ENCODE peak calls at places on chromosome 1, in four cellular contexts. One of them, this sample, is unnamed.

GRCh38 chr1:59985901-59986735 is 59.5 kb upstream of the CYP2J2 start:
- DNase-seq in omental fat pad: no peak
- DNase-seq in stimulated activated CD4-positive, alpha-beta T cell treated with anti-CD3 and anti-CD28 coated beads, TNF-alpha, amount 100 ng/mL, for 24 hours: no peak
- DNase-seq in Caco-2: no peak
- DNase-seq in this sample: no peak

GRCh38 chr1:245441699-245442098 is 286.9 kb downstream of the KIF26B start:
- DNase-seq in Caco-2: no peak
- DNase-seq in omental fat pad: no peak
- DNase-seq in stimulated activated CD4-positive, alpha-beta T cell treated with anti-CD3 and anti-CD28 coated beads, TNF-alpha, amount 100 ng/mL, for 24 hours: no peak
- DNase-seq in this sample: no peak

GRCh38 chr1:40532844-40533424 is 1.5 kb downstream of the ZNF684 start:
- DNase-seq in omental fat pad: no peak
- DNase-seq in Caco-2: peak
- DNase-seq in stimulated activated CD4-positive, alpha-beta T cell treated with anti-CD3 and anti-CD28 coated beads, TNF-alpha, amount 100 ng/mL, for 24 hours: no peak
- DNase-seq in this sample: no peak

GRCh38 chr1:7317888-7318287 is 453.2 kb upstream of the VAMP3 start:
- DNase-seq in Caco-2: no peak
- DNase-seq in stimulated activated CD4-positive, alpha-beta T cell treated with anti-CD3 and anti-CD28 coated beads, TNF-alpha, amount 100 ng/mL, for 24 hours: no peak
- DNase-seq in omental fat pad: no peak
- DNase-seq in this sample: no peak

GRCh38 chr1:56301791-56302190 is 277.6 kb downstream of the PLPP3 start:
- DNase-seq in stimulated activated CD4-positive, alpha-beta T cell treated with anti-CD3 and anti-CD28 coated beads, TNF-alpha, amount 100 ng/mL, for 24 hours: no peak
- DNase-seq in Caco-2: no peak
- DNase-seq in omental fat pad: no peak
- DNase-seq in this sample: no peak

GRCh38 chr1:222654849-222655248 is 37.0 kb downstream of the MIA3 start:
- DNase-seq in omental fat pad: no peak
- DNase-seq in stimulated activated CD4-positive, alpha-beta T cell treated with anti-CD3 and anti-CD28 coated beads, TNF-alpha, amount 100 ng/mL, for 24 hours: peak
- DNase-seq in Caco-2: no peak
- DNase-seq in this sample: no peak

GRCh38 chr1:169999357-169999756 is 75.1 kb downstream of the KIFAP3 start:
- DNase-seq in Caco-2: no peak
- DNase-seq in stimulated activated CD4-positive, alpha-beta T cell treated with anti-CD3 and anti-CD28 coated beads, TNF-alpha, amount 100 ng/mL, for 24 hours: no peak
- DNase-seq in omental fat pad: no peak
- DNase-seq in this sample: no peak

GRCh38 chr1:178540204-178540603 is 27.3 kb downstream of the TEX35 start:
- DNase-seq in stimulated activated CD4-positive, alpha-beta T cell treated with anti-CD3 and anti-CD28 coated beads, TNF-alpha, amount 100 ng/mL, for 24 hours: no peak
- DNase-seq in Caco-2: no peak
- DNase-seq in omental fat pad: no peak
- DNase-seq in this sample: no peak

GRCh38 chr1:160416369-160416768 is 16.0 kb downstream of the VANGL2 start:
- DNase-seq in omental fat pad: no peak
- DNase-seq in Caco-2: no peak
- DNase-seq in stimulated activated CD4-positive, alpha-beta T cell treated with anti-CD3 and anti-CD28 coated beads, TNF-alpha, amount 100 ng/mL, for 24 hours: no peak
- DNase-seq in this sample: no peak

GRCh38 chr1:201716742-201717135 is 112.2 kb upstream of the IPO9 start:
- DNase-seq in omental fat pad: no peak
- DNase-seq in stimulated activated CD4-positive, alpha-beta T cell treated with anti-CD3 and anti-CD28 coated beads, TNF-alpha, amount 100 ng/mL, for 24 hours: no peak
- DNase-seq in Caco-2: no peak
- DNase-seq in this sample: no peak

GRCh38 chr1:95407864-95408291 is 173.9 kb downstream of the RWDD3 start:
- DNase-seq in stimulated activated CD4-positive, alpha-beta T cell treated with anti-CD3 and anti-CD28 coated beads, TNF-alpha, amount 100 ng/mL, for 24 hours: no peak
- DNase-seq in omental fat pad: no peak
- DNase-seq in Caco-2: no peak
- DNase-seq in this sample: no peak

GRCh38 chr1:167635941-167636340 is 5.9 kb downstream of the RCSD1 start:
- DNase-seq in stimulated activated CD4-positive, alpha-beta T cell treated with anti-CD3 and anti-CD28 coated beads, TNF-alpha, amount 100 ng/mL, for 24 hours: no peak
- DNase-seq in omental fat pad: no peak
- DNase-seq in Caco-2: no peak
- DNase-seq in this sample: no peak

GRCh38 chr1:27627051-27627450 is 7.9 kb downstream of the FGR start:
- DNase-seq in Caco-2: no peak
- DNase-seq in omental fat pad: no peak
- DNase-seq in stimulated activated CD4-positive, alpha-beta T cell treated with anti-CD3 and anti-CD28 coated beads, TNF-alpha, amount 100 ng/mL, for 24 hours: no peak
- DNase-seq in this sample: no peak

GRCh38 chr1:10564063-10564462 is 89.3 kb downstream of the PEX14 start:
- DNase-seq in Caco-2: no peak
- DNase-seq in omental fat pad: no peak
- DNase-seq in stimulated activated CD4-positive, alpha-beta T cell treated with anti-CD3 and anti-CD28 coated beads, TNF-alpha, amount 100 ng/mL, for 24 hours: no peak
- DNase-seq in this sample: no peak

GRCh38 chr1:186655877-186656276 is 24.3 kb downstream of the PTGS2 start:
- DNase-seq in Caco-2: no peak
- DNase-seq in omental fat pad: no peak
- DNase-seq in stimulated activated CD4-positive, alpha-beta T cell treated with anti-CD3 and anti-CD28 coated beads, TNF-alpha, amount 100 ng/mL, for 24 hours: no peak
- DNase-seq in this sample: no peak

GRCh38 chr1:47416319-47417128 is 439 bp downstream of the FOXE3 start:
- DNase-seq in omental fat pad: no peak
- DNase-seq in Caco-2: no peak
- DNase-seq in stimulated activated CD4-positive, alpha-beta T cell treated with anti-CD3 and anti-CD28 coated beads, TNF-alpha, amount 100 ng/mL, for 24 hours: no peak
- DNase-seq in this sample: no peak

GRCh38 chr1:164602480-164603093 is 43.6 kb downstream of the PBX1 start:
- DNase-seq in Caco-2: no peak
- DNase-seq in stimulated activated CD4-positive, alpha-beta T cell treated with anti-CD3 and anti-CD28 coated beads, TNF-alpha, amount 100 ng/mL, for 24 hours: no peak
- DNase-seq in omental fat pad: no peak
- DNase-seq in this sample: no peak

GRCh38 chr1:35615440-35615839 is 25.9 kb downstream of the PSMB2 start:
- DNase-seq in stimulated activated CD4-positive, alpha-beta T cell treated with anti-CD3 and anti-CD28 coated beads, TNF-alpha, amount 100 ng/mL, for 24 hours: no peak
- DNase-seq in omental fat pad: no peak
- DNase-seq in Caco-2: no peak
- DNase-seq in this sample: no peak

GRCh38 chr1:25700124-25700523 is 83.5 kb downstream of the MAN1C1 start:
- DNase-seq in omental fat pad: no peak
- DNase-seq in stimulated activated CD4-positive, alpha-beta T cell treated with anti-CD3 and anti-CD28 coated beads, TNF-alpha, amount 100 ng/mL, for 24 hours: no peak
- DNase-seq in Caco-2: no peak
- DNase-seq in this sample: no peak

GRCh38 chr1:12600880-12601633 is 17.0 kb downstream of the DHRS3 start:
- DNase-seq in omental fat pad: no peak
- DNase-seq in Caco-2: peak
- DNase-seq in stimulated activated CD4-positive, alpha-beta T cell treated with anti-CD3 and anti-CD28 coated beads, TNF-alpha, amount 100 ng/mL, for 24 hours: no peak
- DNase-seq in this sample: peak

This sample was measured in NK-92 treated with Interleukin-12 subunit alpha and Interleukin-12 subunit beta, amount 100 ng/mL, for 24 hours.